ENCODE peak calls at places on chromosomes 11 and 22, in five cellular contexts. D is activated naive CD8-positive, alpha-beta T cell treated with anti-CD3 and anti-CD28 coated beads, Interleukin-2, amount 10 ng/mL, durations not matched to agents 7 days and 5 days; B is stimulated activated CD8-positive, alpha-beta memory T cell treated with anti-CD3 and anti-CD28 coated beads, Interleukin-15, amount 100 ng/mL, for 4 hours; K is LHCN-M2; Z is tibial nerve. C is an unnamed sample.
A peak's percentile ranks its signal among the peaks of the same experiment; 100 is the strongest.

GRCh38 chr11:5922749-5923426 is 19.2 kb upstream of the OR56A3 start:
- DNase-seq in K (no peak), Z (no peak), D (no peak), B (no peak), C (peak; percentile 86)

GRCh38 chr11:79441159-79441875 is 487 bp upstream of the TENM4 start:
- DNase-seq in D (no peak), K (no peak), Z (no peak), B (no peak), C (no peak)

GRCh38 chr11:94525933-94526332 is 13.7 kb downstream of the C11orf97 start:
- DNase-seq in B (no peak), K (peak; percentile 78), D (no peak), Z (peak; percentile 65), C (peak; percentile 48)

GRCh38 chr22:23895599-23896144 is 1.5 kb downstream of the MIF start:
- DNase-seq in K (no peak), B (no peak), D (no peak), Z (no peak), C (no peak)

GRCh38 chr11:6825333-6825744 is 20.1 kb upstream of the OR10A5 start:
- DNase-seq in K (no peak), Z (no peak), D (no peak), B (no peak), C (peak; percentile 49)

GRCh38 chr11:61814242-61814957 is 2.4 kb downstream of the FADS1 start:
- DNase-seq in K (peak; percentile 44), Z (peak; percentile 28), B (no peak), D (no peak), C (peak; percentile 74)

GRCh38 chr11:77026236-77026635 is 8.0 kb upstream of the B3GNT6 start:
- DNase-seq in B (no peak), Z (no peak), K (no peak), D (no peak), C (no peak)

GRCh38 chr11:116838321-116839084 is 1.1 kb upstream of the APOA1 start:
- DNase-seq in Z (no peak), B (no peak), D (no peak), K (no peak), C (no peak)

GRCh38 chr22:46607483-46608114 is 12.6 kb upstream of the GRAMD4 start:
- DNase-seq in B (no peak), Z (no peak), D (no peak), K (no peak), C (no peak)

GRCh38 chr11:75147191-75147874 is 3.6 kb upstream of the SLCO2B1 start:
- DNase-seq in B (no peak), D (no peak), Z (no peak), K (no peak), C (no peak)

GRCh38 chr11:67607507-67607906 is 771 bp downstream of the NDUFV1 start:
- DNase-seq in K (no peak), B (no peak), Z (no peak), D (no peak), C (no peak)

GRCh38 chr11:35997908-35998307 is 54.0 kb downstream of the LDLRAD3 start:
- DNase-seq in B (no peak), K (no peak), D (no peak), Z (no peak), C (no peak)

GRCh38 chr11:7527029-7527428 is 13.2 kb downstream of the PPFIBP2 start:
- DNase-seq in D (peak; percentile 59), Z (no peak), K (no peak), B (no peak), C (no peak)

GRCh38 chr22:45218974-45219373 is 21.7 kb downstream of the KIAA0930 start:
- DNase-seq in K (peak; percentile 88), B (no peak), Z (no peak), D (no peak), C (no peak)

GRCh38 chr11:95877288-95877687 is 46.6 kb downstream of the MTMR2 start:
- DNase-seq in Z (no peak), D (no peak), B (no peak), K (peak; percentile 96), C (peak; percentile 96)

GRCh38 chr22:26763633-26764295 is 106.4 kb downstream of the MIAT start:
- DNase-seq in K (peak; percentile 58), B (no peak), D (no peak), Z (peak; percentile 11), C (peak; percentile 40)

GRCh38 chr11:68914761-68915160 is 11.1 kb downstream of the IGHMBP2 start:
- DNase-seq in Z (no peak), K (no peak), D (no peak), B (no peak), C (no peak)

GRCh38 chr11:115406404-115406803 is 97.8 kb downstream of the CADM1 start:
- DNase-seq in Z (no peak), B (no peak), D (no peak), K (no peak), C (no peak)

GRCh38 chr22:27283714-27284113 is 517.8 kb downstream of the MN1 start:
- DNase-seq in D (no peak), K (no peak), B (no peak), Z (no peak), C (peak; percentile 26)

GRCh38 chr11:68353118-68353517 is 40.7 kb downstream of the LRP5 start:
- DNase-seq in D (no peak), B (no peak), K (no peak), Z (no peak), C (no peak)

GRCh38 chr22:35530700-35531099 is 9.9 kb upstream of the RASD2 start:
- DNase-seq in Z (no peak), B (no peak), K (no peak), D (no peak), C (no peak)

GRCh38 chr11:11931461-11932055 is 76.9 kb downstream of the DKK3 start:
- DNase-seq in B (no peak), D (no peak), Z (peak; percentile 54), K (peak; percentile 77), C (peak; percentile 74)

GRCh38 chr11:942853-943252 is 17.2 kb downstream of the AP2A2 start:
- DNase-seq in Z (no peak), K (no peak), B (no peak), D (no peak), C (no peak)

GRCh38 chr11:123178166-123178565 is 16.9 kb downstream of the CLMP start:
- DNase-seq in B (no peak), Z (no peak), K (no peak), D (no peak), C (no peak)

GRCh38 chr11:58513747-58514367 is 6.0 kb upstream of the OR5B21 start:
- DNase-seq in Z (peak; percentile 32), B (no peak), K (peak; percentile 59), D (no peak), C (peak; percentile 56)

GRCh38 chr11:27497284-27497866 is 9.2 kb downstream of the LIN7C start:
- DNase-seq in B (no peak), D (no peak), Z (no peak), K (peak; percentile 31), C (peak; percentile 8)

GRCh38 chr11:17405232-17406005 is 17.0 kb upstream of the KCNJ11 start:
- DNase-seq in B (no peak), D (no peak), Z (peak; percentile 24), K (peak; percentile 87), C (peak; percentile 42)

GRCh38 chr22:18146389-18146753 is 3.6 kb upstream of the USP18 start:
- DNase-seq in Z (no peak), B (no peak), K (no peak), D (no peak), C (no peak)

C was measured in HT1080.